ENCODE peak calls at places on chromosomes 3 and 15, in four cellular contexts. One of them, this sample, is unnamed.

GRCh38 chr3:64667887-64668581 is 19.8 kb downstream of the ADAMTS9 start:
- DNase-seq in fibroblast of pulmonary artery: no peak
- DNase-seq in left ventricle myocardium inferior: peak
- DNase-seq in breast epithelium: no peak
- DNase-seq in this sample: no peak

GRCh38 chr15:71730277-71731144 is 79.8 kb upstream of the NR2E3 start:
- DNase-seq in fibroblast of pulmonary artery: peak
- DNase-seq in left ventricle myocardium inferior: peak
- DNase-seq in breast epithelium: no peak
- DNase-seq in this sample: peak

GRCh38 chr3:120460862-120461261 is 10.1 kb upstream of the FSTL1 start:
- DNase-seq in fibroblast of pulmonary artery: no peak
- DNase-seq in left ventricle myocardium inferior: no peak
- DNase-seq in breast epithelium: no peak
- DNase-seq in this sample: no peak

GRCh38 chr15:76823903-76824302 is 81.2 kb downstream of the SCAPER start:
- DNase-seq in fibroblast of pulmonary artery: no peak
- DNase-seq in left ventricle myocardium inferior: no peak
- DNase-seq in breast epithelium: no peak
- DNase-seq in this sample: no peak

GRCh38 chr3:48222616-48223513 is at the start of gene CAMP:
- DNase-seq in fibroblast of pulmonary artery: peak
- DNase-seq in left ventricle myocardium inferior: peak
- DNase-seq in breast epithelium: peak
- DNase-seq in this sample: no peak

GRCh38 chr15:57785959-57786358 is 79.4 kb downstream of the POLR2M start:
- DNase-seq in fibroblast of pulmonary artery: no peak
- DNase-seq in left ventricle myocardium inferior: no peak
- DNase-seq in breast epithelium: no peak
- DNase-seq in this sample: no peak

GRCh38 chr3:174440350-174440716 is 418.8 kb upstream of the NAALADL2 start:
- DNase-seq in fibroblast of pulmonary artery: peak
- DNase-seq in left ventricle myocardium inferior: no peak
- DNase-seq in breast epithelium: no peak
- DNase-seq in this sample: peak

GRCh38 chr15:43213466-43213865 is 7.4 kb downstream of the EPB42 start:
- DNase-seq in fibroblast of pulmonary artery: no peak
- DNase-seq in left ventricle myocardium inferior: no peak
- DNase-seq in breast epithelium: no peak
- DNase-seq in this sample: no peak

GRCh38 chr3:30836141-30836540 is 58.3 kb downstream of the GADL1 start:
- DNase-seq in fibroblast of pulmonary artery: no peak
- DNase-seq in left ventricle myocardium inferior: no peak
- DNase-seq in breast epithelium: no peak
- DNase-seq in this sample: no peak

GRCh38 chr3:21392521-21392920 is 358.5 kb downstream of the ZNF385D start:
- DNase-seq in fibroblast of pulmonary artery: peak
- DNase-seq in left ventricle myocardium inferior: no peak
- DNase-seq in breast epithelium: no peak
- DNase-seq in this sample: no peak

DNA sequence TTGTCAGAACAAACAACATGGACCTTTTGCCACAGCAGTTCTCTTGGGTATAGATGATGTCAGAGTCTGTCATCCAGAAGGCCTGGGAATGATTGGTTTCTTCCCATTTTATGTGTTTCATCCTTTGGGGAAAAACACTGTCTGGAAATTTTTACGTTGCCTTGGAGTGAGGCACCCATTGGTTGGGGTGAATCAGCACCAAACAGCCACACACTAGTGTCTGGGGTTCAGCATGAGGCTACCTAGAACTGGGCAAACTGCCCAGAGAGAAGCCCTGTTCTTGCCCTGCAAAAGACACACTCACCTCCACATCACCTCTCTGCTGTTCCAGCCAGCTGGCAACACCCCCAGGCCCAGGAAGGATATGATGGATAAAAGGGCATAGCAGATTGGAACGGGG is 123.0 kb downstream of the FAM43A start:
- DNase-seq in fibroblast of pulmonary artery: peak
- DNase-seq in left ventricle myocardium inferior: no peak
- DNase-seq in breast epithelium: no peak
- DNase-seq in this sample: no peak
- TF ChIP-seq CTCF in fibroblast of pulmonary artery: no peak
- TF ChIP-seq CTCF in left ventricle myocardium inferior: no peak
- TF ChIP-seq CTCF in breast epithelium: no peak
- TF ChIP-seq CTCF in this sample: no peak

GRCh38 chr15:78340243-78341056 is at the start of gene CRABP1:
- DNase-seq in fibroblast of pulmonary artery: no peak
- DNase-seq in left ventricle myocardium inferior: no peak
- DNase-seq in breast epithelium: no peak
- DNase-seq in this sample: no peak
- H3K4me3 ChIP-seq in fibroblast of pulmonary artery: no peak
- H3K4me3 ChIP-seq in left ventricle myocardium inferior: peak
- H3K4me3 ChIP-seq in breast epithelium: no peak
- H3K4me3 ChIP-seq in this sample: no peak

GRCh38 chr15:66707310-66708160 is 5.5 kb downstream of the SMAD6 start:
- DNase-seq in fibroblast of pulmonary artery: peak
- DNase-seq in left ventricle myocardium inferior: peak
- DNase-seq in breast epithelium: no peak
- DNase-seq in this sample: no peak
- TF ChIP-seq CTCF in fibroblast of pulmonary artery: peak
- TF ChIP-seq CTCF in left ventricle myocardium inferior: peak
- TF ChIP-seq CTCF in breast epithelium: no peak
- TF ChIP-seq CTCF in this sample: peak

GRCh38 chr15:90192961-90193786 is 8.0 kb upstream of the SEMA4B start:
- DNase-seq in fibroblast of pulmonary artery: no peak
- DNase-seq in left ventricle myocardium inferior: no peak
- DNase-seq in breast epithelium: no peak
- DNase-seq in this sample: no peak
- H3K4me3 ChIP-seq in fibroblast of pulmonary artery: no peak
- H3K4me3 ChIP-seq in left ventricle myocardium inferior: no peak
- H3K4me3 ChIP-seq in breast epithelium: no peak
- H3K4me3 ChIP-seq in this sample: no peak

GRCh38 chr15:72953306-72953705 is 99.0 kb upstream of the NEO1 start:
- DNase-seq in fibroblast of pulmonary artery: no peak
- DNase-seq in left ventricle myocardium inferior: no peak
- DNase-seq in breast epithelium: no peak
- DNase-seq in this sample: no peak
- TF ChIP-seq CTCF in fibroblast of pulmonary artery: no peak
- TF ChIP-seq CTCF in left ventricle myocardium inferior: no peak
- TF ChIP-seq CTCF in breast epithelium: no peak
- TF ChIP-seq CTCF in this sample: no peak

DNA sequence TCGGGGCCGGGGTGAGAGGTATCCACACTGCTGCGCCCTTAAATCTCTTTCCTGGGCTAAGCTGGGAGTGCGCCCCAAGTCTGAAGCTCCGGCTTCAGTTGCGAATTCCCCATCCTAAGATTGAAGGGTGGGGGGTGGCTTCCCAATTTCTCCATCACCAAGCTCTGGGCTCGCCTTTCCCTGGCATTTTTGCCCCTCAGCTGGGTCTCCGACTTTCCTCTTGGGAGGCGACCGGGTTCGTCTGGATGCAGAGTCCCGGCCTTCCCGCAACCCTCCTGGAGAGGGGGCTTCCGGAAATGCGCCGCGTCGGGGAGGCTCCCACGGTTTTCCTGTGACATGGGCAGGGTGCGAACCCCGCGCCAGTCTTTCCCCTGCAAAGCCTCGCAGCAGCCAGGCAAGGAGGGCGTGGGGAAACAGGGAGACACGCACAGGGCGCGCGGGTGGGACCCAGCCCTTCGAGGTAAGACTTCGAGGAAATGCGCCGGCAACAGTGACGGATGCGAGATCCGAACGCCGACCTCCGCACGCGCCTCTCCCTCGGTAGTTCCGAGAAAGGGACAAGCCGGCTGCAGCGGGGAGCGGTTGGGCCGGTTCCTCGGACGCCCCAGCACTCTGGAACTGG is 426 bp upstream of the HCN4 start:
- DNase-seq in fibroblast of pulmonary artery: no peak
- DNase-seq in left ventricle myocardium inferior: no peak
- DNase-seq in breast epithelium: no peak
- DNase-seq in this sample: no peak
- H3K4me3 ChIP-seq in fibroblast of pulmonary artery: no peak
- H3K4me3 ChIP-seq in left ventricle myocardium inferior: peak
- H3K4me3 ChIP-seq in breast epithelium: peak
- H3K4me3 ChIP-seq in this sample: no peak

GRCh38 chr3:100260081-100260684 is 609 bp upstream of the TBC1D23 start:
- DNase-seq in fibroblast of pulmonary artery: peak
- DNase-seq in left ventricle myocardium inferior: peak
- DNase-seq in breast epithelium: no peak
- DNase-seq in this sample: no peak
- TF ChIP-seq CTCF in fibroblast of pulmonary artery: peak
- TF ChIP-seq CTCF in left ventricle myocardium inferior: peak
- TF ChIP-seq CTCF in breast epithelium: peak
- TF ChIP-seq CTCF in this sample: peak

DNA sequence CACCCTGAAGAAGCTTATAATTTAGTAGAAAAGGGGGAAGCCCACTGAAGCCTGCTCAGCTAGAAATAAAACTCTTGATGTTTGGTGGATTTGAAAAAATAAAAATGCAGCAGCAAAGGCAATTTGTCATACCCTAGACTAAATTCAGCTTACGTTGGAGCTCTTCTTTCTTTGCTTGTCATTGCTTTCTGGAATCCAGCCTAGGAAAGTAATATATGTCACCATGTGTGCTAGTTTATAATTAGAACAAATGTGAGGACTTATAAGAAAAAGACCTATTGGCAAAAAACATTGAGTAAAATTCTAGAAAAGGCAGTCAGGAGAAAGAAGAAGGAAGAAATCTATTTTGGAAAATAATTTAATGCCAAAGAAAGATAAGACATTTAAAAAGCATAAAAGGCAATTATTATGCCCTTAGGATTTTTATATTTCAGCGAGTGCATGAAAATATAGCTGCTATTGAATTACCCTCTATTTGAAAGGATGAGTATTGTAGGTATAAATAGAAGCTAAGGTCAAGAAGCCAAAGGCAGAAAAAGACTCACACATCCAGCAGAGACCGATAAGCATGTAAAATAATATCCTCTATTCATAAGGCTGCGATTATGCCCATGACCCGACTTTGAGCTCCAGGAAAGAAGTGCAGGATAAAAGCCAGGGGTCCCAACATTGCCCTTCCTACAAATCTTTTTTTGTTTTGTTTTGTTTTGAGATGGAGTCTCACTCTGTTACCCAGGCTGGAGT is 10.6 kb upstream of the BTBD1 start:
- DNase-seq in fibroblast of pulmonary artery: no peak
- DNase-seq in left ventricle myocardium inferior: no peak
- DNase-seq in breast epithelium: no peak
- DNase-seq in this sample: no peak
- H3K4me3 ChIP-seq in fibroblast of pulmonary artery: no peak
- H3K4me3 ChIP-seq in left ventricle myocardium inferior: no peak
- H3K4me3 ChIP-seq in breast epithelium: no peak
- H3K4me3 ChIP-seq in this sample: no peak

GRCh38 chr3:193874512-193874911 is 261.4 kb upstream of the HES1 start:
- DNase-seq in fibroblast of pulmonary artery: no peak
- DNase-seq in left ventricle myocardium inferior: no peak
- DNase-seq in breast epithelium: no peak
- DNase-seq in this sample: no peak
- TF ChIP-seq CTCF in fibroblast of pulmonary artery: no peak
- TF ChIP-seq CTCF in left ventricle myocardium inferior: no peak
- TF ChIP-seq CTCF in breast epithelium: no peak
- TF ChIP-seq CTCF in this sample: no peak

This sample was measured in astrocyte of the cerebellum.